ENCODE peak calls at places on chromosomes 6 and 20, in seven cellular contexts. E, N, G, K, H, U and I are unnamed samples.

GRCh38 chr6:118787746-118788419 is 106.1 kb upstream of the ASF1A start:
- DNase-seq in E (no peak), N (no peak), G (no peak), K (no peak), H (peak; percentile 47), U (no peak), I (no peak)

GRCh38 chr6:37125779-37126553 is 44.0 kb upstream of the PIM1 start:
- DNase-seq in E (no peak), N (peak; percentile 46), G (no peak), K (no peak), H (no peak), U (no peak), I (no peak)

GRCh38 chr20:58661298-58662141 is 10.4 kb downstream of the STX16 start:
- DNase-seq in E (no peak), N (no peak), G (no peak), K (no peak), H (no peak), U (no peak), I (no peak)

GRCh38 chr6:33704215-33704817 is 7.2 kb downstream of the UQCC2 start:
- DNase-seq in E (peak; percentile 18), N (no peak), G (no peak), K (peak; percentile 63), H (peak; percentile 30), U (no peak), I (no peak)

GRCh38 chr20:44448753-44449546 is 26.7 kb upstream of the TTPAL start:
- DNase-seq in E (no peak), N (no peak), G (no peak), K (no peak), H (no peak), U (peak; percentile 40), I (no peak)

GRCh38 chr6:125839471-125839870 is 48.7 kb downstream of the NCOA7 start:
- DNase-seq in E (no peak), N (no peak), G (no peak), K (no peak), H (no peak), U (no peak), I (no peak)

GRCh38 chr6:3356056-3356823 is 97.5 kb downstream of the PSMG4 start:
- DNase-seq in E (peak; percentile 75), N (no peak), G (peak; percentile 77), K (peak; percentile 75), H (peak; percentile 79), U (peak; percentile 85), I (peak; percentile 5)

GRCh38 chr6:156256161-156256560 is 521.0 kb upstream of the ARID1B start:
- DNase-seq in E (no peak), N (no peak), G (no peak), K (no peak), H (no peak), U (no peak), I (no peak)

GRCh38 chr20:31587545-31588389 is 17.3 kb upstream of the ID1 start:
- DNase-seq in E (peak; percentile 84), N (peak; percentile 19), G (no peak), K (peak; percentile 74), H (peak; percentile 65), U (peak; percentile 68), I (no peak)

GRCh38 chr6:25694366-25694765 is 42.4 kb downstream of the SCGN start:
- DNase-seq in E (no peak), N (no peak), G (no peak), K (no peak), H (no peak), U (no peak), I (peak; percentile 25)

DNA sequence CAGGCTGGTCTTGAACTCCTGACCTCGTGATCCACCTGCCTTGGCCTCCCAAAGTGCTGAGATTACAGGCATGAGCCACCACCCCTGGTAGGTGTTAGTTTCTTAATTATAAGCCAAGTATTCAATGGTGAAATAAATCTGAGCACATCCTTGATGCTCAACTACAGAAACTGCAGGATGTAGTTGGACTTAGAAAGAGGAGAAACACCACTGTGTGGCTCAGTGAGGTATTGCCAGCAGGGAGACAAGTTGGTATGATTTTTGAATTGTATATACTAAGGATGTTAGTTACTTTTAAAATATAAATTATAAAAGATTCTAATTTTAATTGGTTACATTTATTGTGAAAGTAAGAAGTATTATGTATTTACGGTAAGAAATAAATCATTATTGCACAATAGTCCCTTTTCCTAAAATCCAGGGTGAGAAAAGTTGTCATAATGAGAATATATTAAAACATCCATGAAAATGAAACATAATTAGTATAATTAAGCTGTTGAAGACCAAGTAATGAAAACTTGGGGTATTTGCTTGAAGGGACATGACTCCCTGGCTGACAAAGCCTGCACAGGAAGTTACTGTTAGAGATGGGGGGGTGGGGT is 17.6 kb downstream of the SLC18B1 start:
- DNase-seq in E (no peak), N (no peak), G (peak; percentile 45), K (no peak), H (no peak), U (peak; percentile 6), I (peak; percentile 9)
- TF ChIP-seq CTCF in E (no peak), N (peak; percentile 41), G (peak; percentile 59), K (peak; percentile 36), H (peak; percentile 19), U (no peak), I (peak; percentile 73)

GRCh38 chr6:69867075-69867911 is 937 bp downstream of the COL19A1 start:
- DNase-seq in E (peak; percentile 65), N (peak; percentile 72), G (peak; percentile 6), K (peak; percentile 79), H (peak; percentile 72), U (peak; percentile 75), I (no peak)
- TF ChIP-seq CTCF in E (peak; percentile 6), N (peak; percentile 44), G (no peak), K (peak; percentile 21), H (no peak), U (no peak), I (no peak)

GRCh38 chr6:31729515-31729978 is 448 bp upstream of the DDAH2 start:
- DNase-seq in E (peak; percentile 94), N (peak; percentile 75), G (peak; percentile 90), K (peak; percentile 95), H (peak; percentile 94), U (peak; percentile 83), I (peak; percentile 85)

GRCh38 chr6:31727717-31728671 is 1.1 kb downstream of the DDAH2 start:
- DNase-seq in E (no peak), N (no peak), G (no peak), K (no peak), H (no peak), U (no peak), I (no peak)

GRCh38 chr6:31729979-31730630 is 1.0 kb upstream of the DDAH2 start:
- DNase-seq in E (peak; percentile 90), N (peak; percentile 90), G (peak; percentile 91), K (peak; percentile 90), H (peak; percentile 88), U (peak; percentile 80), I (peak; percentile 80)

GRCh38 chr6:31730631-31731086 is 1.6 kb upstream of the DDAH2 start:
- DNase-seq in E (no peak), N (no peak), G (no peak), K (no peak), H (no peak), U (no peak), I (no peak)

DNA sequence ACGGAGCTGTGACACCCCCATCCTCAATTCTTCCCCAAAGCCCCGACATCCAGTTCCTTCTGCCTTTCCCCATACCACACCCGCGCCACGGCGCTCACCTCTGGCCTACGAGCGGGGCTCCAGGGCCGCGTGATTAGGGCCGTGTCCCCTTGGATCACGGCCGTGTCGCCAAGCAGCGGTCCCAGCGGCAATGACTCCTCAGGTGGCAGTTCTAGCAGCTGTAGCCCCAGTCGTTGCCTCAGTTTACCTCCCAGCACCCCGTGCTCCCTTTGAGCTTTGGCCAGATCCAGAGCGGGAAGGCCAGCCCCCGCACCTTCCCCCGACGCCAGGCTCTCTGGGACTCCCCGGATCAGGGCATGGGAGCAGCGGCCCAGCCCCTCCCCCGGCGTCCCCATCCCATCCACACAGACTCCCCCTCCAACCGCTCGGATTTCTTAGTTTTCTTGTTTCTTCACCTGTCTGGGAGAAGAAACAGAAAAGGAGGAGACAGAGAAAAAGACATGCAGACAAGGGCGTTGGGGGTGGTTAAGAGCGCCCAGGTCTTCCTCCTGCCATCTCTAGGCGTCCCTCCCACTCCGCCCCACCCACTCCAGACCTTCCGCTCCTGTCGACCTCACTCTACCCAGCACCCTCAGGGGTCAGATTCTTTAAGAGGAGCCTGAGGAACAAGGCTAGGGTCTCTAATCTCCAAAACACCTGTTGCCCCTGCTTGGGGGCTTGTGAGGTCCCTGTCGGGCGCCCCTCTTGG is at the start of gene DDAH2:
- DNase-seq in E (no peak), N (no peak), G (no peak), K (no peak), H (peak; percentile 59), U (no peak), I (no peak)
- TF ChIP-seq CTCF in E (peak; percentile 65), N (peak; percentile 65), G (no peak), K (peak; percentile 65), H (peak; percentile 70), U (peak; percentile 91), I (no peak)

GRCh38 chr6:158654960-158655485 is 5.2 kb downstream of the SYTL3 start:
- DNase-seq in E (no peak), N (no peak), G (peak; percentile 42), K (peak; percentile 29), H (no peak), U (no peak), I (peak; percentile 86)
- TF ChIP-seq CTCF in E (no peak), N (no peak), G (no peak), K (peak; percentile 8), H (no peak), U (no peak), I (peak; percentile 16)